ENCODE peak calls at places on chromosomes 5 and 9, in seven cellular contexts. One of them, this sample, is unnamed.

GRCh38 chr5:93578813-93579560 is 2.0 kb downstream of the NR2F1-AS1 start:
- DNase-seq in tibial nerve: peak
- DNase-seq in stimulated activated CD4-positive, alpha-beta T cell treated with anti-CD3 and anti-CD28 coated beads, Interleukin-15, amount 100 ng/mL, for 1 hour: no peak
- DNase-seq in HS-27A: no peak
- DNase-seq in EL: peak
- DNase-seq in fibroblast of lung: peak
- DNase-seq in HCT116: no peak
- DNase-seq in this sample: no peak

GRCh38 chr5:157063776-157064430 is 5.0 kb upstream of the HAVCR1 start:
- DNase-seq in tibial nerve: no peak
- DNase-seq in stimulated activated CD4-positive, alpha-beta T cell treated with anti-CD3 and anti-CD28 coated beads, Interleukin-15, amount 100 ng/mL, for 1 hour: no peak
- DNase-seq in HS-27A: no peak
- DNase-seq in EL: no peak
- DNase-seq in fibroblast of lung: no peak
- DNase-seq in HCT116: no peak
- DNase-seq in this sample: no peak

GRCh38 chr9:129342591-129342990 is 164.5 kb upstream of the IER5L start:
- DNase-seq in tibial nerve: no peak
- DNase-seq in stimulated activated CD4-positive, alpha-beta T cell treated with anti-CD3 and anti-CD28 coated beads, Interleukin-15, amount 100 ng/mL, for 1 hour: no peak
- DNase-seq in HS-27A: no peak
- DNase-seq in EL: no peak
- DNase-seq in fibroblast of lung: no peak
- DNase-seq in HCT116: no peak
- DNase-seq in this sample: no peak

GRCh38 chr9:112338561-112338960 is 5.1 kb upstream of the PTBP3 start:
- DNase-seq in tibial nerve: no peak
- DNase-seq in stimulated activated CD4-positive, alpha-beta T cell treated with anti-CD3 and anti-CD28 coated beads, Interleukin-15, amount 100 ng/mL, for 1 hour: no peak
- DNase-seq in HS-27A: no peak
- DNase-seq in EL: peak
- DNase-seq in fibroblast of lung: no peak
- DNase-seq in HCT116: peak
- DNase-seq in this sample: no peak

GRCh38 chr5:176955895-176956294 is 50.7 kb downstream of the UIMC1 start:
- DNase-seq in tibial nerve: no peak
- DNase-seq in stimulated activated CD4-positive, alpha-beta T cell treated with anti-CD3 and anti-CD28 coated beads, Interleukin-15, amount 100 ng/mL, for 1 hour: no peak
- DNase-seq in HS-27A: no peak
- DNase-seq in EL: no peak
- DNase-seq in fibroblast of lung: no peak
- DNase-seq in HCT116: no peak
- DNase-seq in this sample: no peak

GRCh38 chr5:16871746-16872339 is 64.2 kb downstream of the MYO10 start:
- DNase-seq in tibial nerve: no peak
- DNase-seq in stimulated activated CD4-positive, alpha-beta T cell treated with anti-CD3 and anti-CD28 coated beads, Interleukin-15, amount 100 ng/mL, for 1 hour: no peak
- DNase-seq in HS-27A: no peak
- DNase-seq in EL: peak
- DNase-seq in fibroblast of lung: peak
- DNase-seq in HCT116: no peak
- DNase-seq in this sample: no peak

GRCh38 chr5:7015586-7016256 is 302.5 kb downstream of the TENT4A start:
- DNase-seq in tibial nerve: no peak
- DNase-seq in stimulated activated CD4-positive, alpha-beta T cell treated with anti-CD3 and anti-CD28 coated beads, Interleukin-15, amount 100 ng/mL, for 1 hour: no peak
- DNase-seq in HS-27A: no peak
- DNase-seq in EL: no peak
- DNase-seq in fibroblast of lung: no peak
- DNase-seq in HCT116: no peak
- DNase-seq in this sample: no peak

GRCh38 chr5:120457839-120458507 is 6.1 kb upstream of the PRR16 start:
- DNase-seq in tibial nerve: peak
- DNase-seq in stimulated activated CD4-positive, alpha-beta T cell treated with anti-CD3 and anti-CD28 coated beads, Interleukin-15, amount 100 ng/mL, for 1 hour: peak
- DNase-seq in HS-27A: no peak
- DNase-seq in EL: peak
- DNase-seq in fibroblast of lung: peak
- DNase-seq in HCT116: peak
- DNase-seq in this sample: peak

GRCh38 chr5:39547548-39548154 is 122.9 kb upstream of the DAB2 start:
- DNase-seq in tibial nerve: no peak
- DNase-seq in stimulated activated CD4-positive, alpha-beta T cell treated with anti-CD3 and anti-CD28 coated beads, Interleukin-15, amount 100 ng/mL, for 1 hour: no peak
- DNase-seq in HS-27A: peak
- DNase-seq in EL: peak
- DNase-seq in fibroblast of lung: peak
- DNase-seq in HCT116: peak
- DNase-seq in this sample: no peak

GRCh38 chr9:128703616-128704355 is 1.5 kb downstream of the PKN3 start:
- DNase-seq in tibial nerve: no peak
- DNase-seq in stimulated activated CD4-positive, alpha-beta T cell treated with anti-CD3 and anti-CD28 coated beads, Interleukin-15, amount 100 ng/mL, for 1 hour: no peak
- DNase-seq in HS-27A: no peak
- DNase-seq in EL: no peak
- DNase-seq in fibroblast of lung: no peak
- DNase-seq in HCT116: no peak
- DNase-seq in this sample: no peak

GRCh38 chr9:89712285-89712684 is 107.5 kb downstream of the GADD45G start:
- DNase-seq in tibial nerve: no peak
- DNase-seq in stimulated activated CD4-positive, alpha-beta T cell treated with anti-CD3 and anti-CD28 coated beads, Interleukin-15, amount 100 ng/mL, for 1 hour: no peak
- DNase-seq in HS-27A: no peak
- DNase-seq in EL: no peak
- DNase-seq in fibroblast of lung: no peak
- DNase-seq in HCT116: no peak
- DNase-seq in this sample: no peak

GRCh38 chr9:34502471-34503335 is 20.1 kb downstream of the ENHO start:
- DNase-seq in tibial nerve: no peak
- DNase-seq in stimulated activated CD4-positive, alpha-beta T cell treated with anti-CD3 and anti-CD28 coated beads, Interleukin-15, amount 100 ng/mL, for 1 hour: no peak
- DNase-seq in HS-27A: no peak
- DNase-seq in EL: no peak
- DNase-seq in fibroblast of lung: no peak
- DNase-seq in HCT116: no peak
- DNase-seq in this sample: no peak

GRCh38 chr9:83219924-83220438 is 157.0 kb upstream of the RASEF start:
- DNase-seq in tibial nerve: no peak
- DNase-seq in stimulated activated CD4-positive, alpha-beta T cell treated with anti-CD3 and anti-CD28 coated beads, Interleukin-15, amount 100 ng/mL, for 1 hour: no peak
- DNase-seq in HS-27A: no peak
- DNase-seq in EL: no peak
- DNase-seq in fibroblast of lung: no peak
- DNase-seq in HCT116: no peak
- DNase-seq in this sample: no peak

GRCh38 chr9:70832487-70832886 is 288.9 kb downstream of the TRPM3 start:
- DNase-seq in tibial nerve: no peak
- DNase-seq in stimulated activated CD4-positive, alpha-beta T cell treated with anti-CD3 and anti-CD28 coated beads, Interleukin-15, amount 100 ng/mL, for 1 hour: no peak
- DNase-seq in HS-27A: no peak
- DNase-seq in EL: no peak
- DNase-seq in fibroblast of lung: no peak
- DNase-seq in HCT116: no peak
- DNase-seq in this sample: no peak

GRCh38 chr5:173777669-173778068 is 110.5 kb upstream of the CPEB4 start:
- DNase-seq in tibial nerve: no peak
- DNase-seq in stimulated activated CD4-positive, alpha-beta T cell treated with anti-CD3 and anti-CD28 coated beads, Interleukin-15, amount 100 ng/mL, for 1 hour: no peak
- DNase-seq in HS-27A: no peak
- DNase-seq in EL: no peak
- DNase-seq in fibroblast of lung: no peak
- DNase-seq in HCT116: no peak
- DNase-seq in this sample: no peak

GRCh38 chr9:34558341-34558740 is 31.2 kb downstream of the CNTFR start:
- DNase-seq in tibial nerve: no peak
- DNase-seq in stimulated activated CD4-positive, alpha-beta T cell treated with anti-CD3 and anti-CD28 coated beads, Interleukin-15, amount 100 ng/mL, for 1 hour: no peak
- DNase-seq in HS-27A: no peak
- DNase-seq in EL: no peak
- DNase-seq in fibroblast of lung: no peak
- DNase-seq in HCT116: no peak
- DNase-seq in this sample: no peak

GRCh38 chr5:180853121-180853520 is 8.0 kb downstream of the ZFP62 start:
- DNase-seq in tibial nerve: no peak
- DNase-seq in stimulated activated CD4-positive, alpha-beta T cell treated with anti-CD3 and anti-CD28 coated beads, Interleukin-15, amount 100 ng/mL, for 1 hour: no peak
- DNase-seq in HS-27A: no peak
- DNase-seq in EL: no peak
- DNase-seq in fibroblast of lung: no peak
- DNase-seq in HCT116: no peak
- DNase-seq in this sample: no peak

GRCh38 chr9:137371521-137371941 is 51.4 kb downstream of the EXD3 start:
- DNase-seq in tibial nerve: no peak
- DNase-seq in stimulated activated CD4-positive, alpha-beta T cell treated with anti-CD3 and anti-CD28 coated beads, Interleukin-15, amount 100 ng/mL, for 1 hour: no peak
- DNase-seq in HS-27A: no peak
- DNase-seq in EL: no peak
- DNase-seq in fibroblast of lung: no peak
- DNase-seq in HCT116: no peak
- DNase-seq in this sample: no peak

GRCh38 chr5:141848771-141849370 is 29.3 kb downstream of the PCDH1 start:
- DNase-seq in tibial nerve: no peak
- DNase-seq in stimulated activated CD4-positive, alpha-beta T cell treated with anti-CD3 and anti-CD28 coated beads, Interleukin-15, amount 100 ng/mL, for 1 hour: peak
- DNase-seq in HS-27A: peak
- DNase-seq in EL: peak
- DNase-seq in fibroblast of lung: peak
- DNase-seq in HCT116: no peak
- DNase-seq in this sample: no peak

GRCh38 chr9:121992571-121993212 is 100.4 kb downstream of the TTLL11 start:
- DNase-seq in tibial nerve: peak
- DNase-seq in stimulated activated CD4-positive, alpha-beta T cell treated with anti-CD3 and anti-CD28 coated beads, Interleukin-15, amount 100 ng/mL, for 1 hour: peak
- DNase-seq in HS-27A: peak
- DNase-seq in EL: peak
- DNase-seq in fibroblast of lung: peak
- DNase-seq in HCT116: peak
- DNase-seq in this sample: no peak

GRCh38 chr9:14945351-14945750 is 35.1 kb upstream of the FREM1 start:
- DNase-seq in tibial nerve: no peak
- DNase-seq in stimulated activated CD4-positive, alpha-beta T cell treated with anti-CD3 and anti-CD28 coated beads, Interleukin-15, amount 100 ng/mL, for 1 hour: no peak
- DNase-seq in HS-27A: no peak
- DNase-seq in EL: no peak
- DNase-seq in fibroblast of lung: peak
- DNase-seq in HCT116: no peak
- DNase-seq in this sample: no peak

GRCh38 chr9:23746317-23746716 is 79.7 kb downstream of the ELAVL2 start:
- DNase-seq in tibial nerve: no peak
- DNase-seq in stimulated activated CD4-positive, alpha-beta T cell treated with anti-CD3 and anti-CD28 coated beads, Interleukin-15, amount 100 ng/mL, for 1 hour: no peak
- DNase-seq in HS-27A: no peak
- DNase-seq in EL: no peak
- DNase-seq in fibroblast of lung: no peak
- DNase-seq in HCT116: no peak
- DNase-seq in this sample: no peak

GRCh38 chr5:17157916-17158529 is 59.4 kb upstream of the BASP1 start:
- DNase-seq in tibial nerve: no peak
- DNase-seq in stimulated activated CD4-positive, alpha-beta T cell treated with anti-CD3 and anti-CD28 coated beads, Interleukin-15, amount 100 ng/mL, for 1 hour: no peak
- DNase-seq in HS-27A: no peak
- DNase-seq in EL: peak
- DNase-seq in fibroblast of lung: peak
- DNase-seq in HCT116: no peak
- DNase-seq in this sample: no peak

GRCh38 chr5:18772475-18772874 is 1138.2 kb downstream of the TAF11L14 start:
- DNase-seq in tibial nerve: no peak
- DNase-seq in stimulated activated CD4-positive, alpha-beta T cell treated with anti-CD3 and anti-CD28 coated beads, Interleukin-15, amount 100 ng/mL, for 1 hour: no peak
- DNase-seq in HS-27A: no peak
- DNase-seq in EL: no peak
- DNase-seq in fibroblast of lung: no peak
- DNase-seq in HCT116: no peak
- DNase-seq in this sample: no peak

GRCh38 chr5:120869831-120870230 is 405.7 kb downstream of the PRR16 start:
- DNase-seq in tibial nerve: no peak
- DNase-seq in stimulated activated CD4-positive, alpha-beta T cell treated with anti-CD3 and anti-CD28 coated beads, Interleukin-15, amount 100 ng/mL, for 1 hour: no peak
- DNase-seq in HS-27A: no peak
- DNase-seq in EL: no peak
- DNase-seq in fibroblast of lung: no peak
- DNase-seq in HCT116: no peak
- DNase-seq in this sample: no peak

GRCh38 chr9:137295313-137296213 is 6.5 kb downstream of the NRARP start:
- DNase-seq in tibial nerve: no peak
- DNase-seq in stimulated activated CD4-positive, alpha-beta T cell treated with anti-CD3 and anti-CD28 coated beads, Interleukin-15, amount 100 ng/mL, for 1 hour: peak
- DNase-seq in HS-27A: no peak
- DNase-seq in EL: no peak
- DNase-seq in fibroblast of lung: no peak
- DNase-seq in HCT116: no peak
- DNase-seq in this sample: no peak

GRCh38 chr9:129626944-129627297 is 958 bp downstream of the NTMT1 start:
- DNase-seq in tibial nerve: no peak
- DNase-seq in stimulated activated CD4-positive, alpha-beta T cell treated with anti-CD3 and anti-CD28 coated beads, Interleukin-15, amount 100 ng/mL, for 1 hour: no peak
- DNase-seq in HS-27A: peak
- DNase-seq in EL: peak
- DNase-seq in fibroblast of lung: peak
- DNase-seq in HCT116: no peak
- DNase-seq in this sample: no peak

GRCh38 chr9:36970007-36970888 is 63.8 kb downstream of the PAX5 start:
- DNase-seq in tibial nerve: no peak
- DNase-seq in stimulated activated CD4-positive, alpha-beta T cell treated with anti-CD3 and anti-CD28 coated beads, Interleukin-15, amount 100 ng/mL, for 1 hour: no peak
- DNase-seq in HS-27A: no peak
- DNase-seq in EL: no peak
- DNase-seq in fibroblast of lung: no peak
- DNase-seq in HCT116: no peak
- DNase-seq in this sample: no peak

GRCh38 chr5:4335078-4335477 is 739.4 kb downstream of the IRX1 start:
- DNase-seq in tibial nerve: no peak
- DNase-seq in stimulated activated CD4-positive, alpha-beta T cell treated with anti-CD3 and anti-CD28 coated beads, Interleukin-15, amount 100 ng/mL, for 1 hour: no peak
- DNase-seq in HS-27A: no peak
- DNase-seq in EL: no peak
- DNase-seq in fibroblast of lung: no peak
- DNase-seq in HCT116: no peak
- DNase-seq in this sample: no peak

GRCh38 chr9:3758816-3759576 is 233.2 kb upstream of the RFX3 start:
- DNase-seq in tibial nerve: no peak
- DNase-seq in stimulated activated CD4-positive, alpha-beta T cell treated with anti-CD3 and anti-CD28 coated beads, Interleukin-15, amount 100 ng/mL, for 1 hour: no peak
- DNase-seq in HS-27A: no peak
- DNase-seq in EL: no peak
- DNase-seq in fibroblast of lung: peak
- DNase-seq in HCT116: no peak
- DNase-seq in this sample: no peak

GRCh38 chr5:59067976-59068651 is 485.2 kb downstream of the RAB3C start:
- DNase-seq in tibial nerve: no peak
- DNase-seq in stimulated activated CD4-positive, alpha-beta T cell treated with anti-CD3 and anti-CD28 coated beads, Interleukin-15, amount 100 ng/mL, for 1 hour: no peak
- DNase-seq in HS-27A: no peak
- DNase-seq in EL: peak
- DNase-seq in fibroblast of lung: peak
- DNase-seq in HCT116: no peak
- DNase-seq in this sample: no peak

GRCh38 chr5:34499001-34499734 is 157.0 kb upstream of the RAI14 start:
- DNase-seq in tibial nerve: no peak
- DNase-seq in stimulated activated CD4-positive, alpha-beta T cell treated with anti-CD3 and anti-CD28 coated beads, Interleukin-15, amount 100 ng/mL, for 1 hour: no peak
- DNase-seq in HS-27A: no peak
- DNase-seq in EL: peak
- DNase-seq in fibroblast of lung: peak
- DNase-seq in HCT116: no peak
- DNase-seq in this sample: no peak

GRCh38 chr5:139650689-139651501 is 2.7 kb downstream of the CXXC5 start:
- DNase-seq in tibial nerve: no peak
- DNase-seq in stimulated activated CD4-positive, alpha-beta T cell treated with anti-CD3 and anti-CD28 coated beads, Interleukin-15, amount 100 ng/mL, for 1 hour: no peak
- DNase-seq in HS-27A: no peak
- DNase-seq in EL: peak
- DNase-seq in fibroblast of lung: no peak
- DNase-seq in HCT116: no peak
- DNase-seq in this sample: no peak

GRCh38 chr5:151665584-151665982 is 21.1 kb downstream of the SPARC start:
- DNase-seq in tibial nerve: no peak
- DNase-seq in stimulated activated CD4-positive, alpha-beta T cell treated with anti-CD3 and anti-CD28 coated beads, Interleukin-15, amount 100 ng/mL, for 1 hour: no peak
- DNase-seq in HS-27A: no peak
- DNase-seq in EL: no peak
- DNase-seq in fibroblast of lung: no peak
- DNase-seq in HCT116: no peak
- DNase-seq in this sample: no peak

GRCh38 chr9:135103931-135104639 is 16.6 kb downstream of the OLFM1 start:
- DNase-seq in tibial nerve: no peak
- DNase-seq in stimulated activated CD4-positive, alpha-beta T cell treated with anti-CD3 and anti-CD28 coated beads, Interleukin-15, amount 100 ng/mL, for 1 hour: no peak
- DNase-seq in HS-27A: no peak
- DNase-seq in EL: no peak
- DNase-seq in fibroblast of lung: no peak
- DNase-seq in HCT116: no peak
- DNase-seq in this sample: no peak

This sample was measured in suprapubic skin.